ENCODE peak calls at places on chromosomes 7 and 10, in five cellular contexts. A is right lobe of liver, T is GM23248, D is HCT116, E is SJSA1. P is an unnamed sample. For H3K27me3, the result is how much of the 10 kb centered on the place peaks cover.

GRCh38 chr7:131787101-131787500 is 230.7 kb upstream of the PODXL start:
- DNase-seq in A (no peak), T (no peak), D (no peak), E (no peak), P (no peak)

GRCh38 chr7:157830331-157830730 is 493.5 kb downstream of the DNAJB6 start:
- DNase-seq in A (no peak), T (no peak), D (no peak), E (no peak), P (no peak)

GRCh38 chr7:132930881-132931280 is 151.0 kb downstream of the CHCHD3 start:
- DNase-seq in A (no peak), T (no peak), D (no peak), E (no peak), P (no peak)

GRCh38 chr10:88346151-88346977 is 236.8 kb downstream of the RNLS start:
- DNase-seq in A (no peak), T (no peak), D (no peak), E (no peak), P (no peak)

GRCh38 chr7:151133986-151134742 is 33.3 kb downstream of the GBX1 start:
- DNase-seq in A (no peak), T (no peak), D (no peak), E (no peak), P (no peak)

GRCh38 chr10:102552533-102552932 is 48.8 kb downstream of the SUFU start:
- DNase-seq in A (no peak), T (no peak), D (no peak), E (no peak), P (no peak)

GRCh38 chr7:151351027-151351426 is 9.4 kb downstream of the NUB1 start:
- DNase-seq in A (no peak), T (no peak), D (no peak), E (no peak), P (no peak)

GRCh38 chr7:12244129-12244528 is 33.0 kb downstream of the TMEM106B start:
- DNase-seq in A (no peak), T (peak), D (peak), E (no peak), P (no peak)

GRCh38 chr10:52658112-52658511 is 114.5 kb downstream of the MBL2 start:
- DNase-seq in A (no peak), T (no peak), D (no peak), E (no peak), P (no peak)

GRCh38 chr7:42914726-42915045 is 2.8 kb upstream of the C7orf25 start:
- DNase-seq in A (no peak), T (peak), D (no peak), E (no peak), P (no peak)

DNA sequence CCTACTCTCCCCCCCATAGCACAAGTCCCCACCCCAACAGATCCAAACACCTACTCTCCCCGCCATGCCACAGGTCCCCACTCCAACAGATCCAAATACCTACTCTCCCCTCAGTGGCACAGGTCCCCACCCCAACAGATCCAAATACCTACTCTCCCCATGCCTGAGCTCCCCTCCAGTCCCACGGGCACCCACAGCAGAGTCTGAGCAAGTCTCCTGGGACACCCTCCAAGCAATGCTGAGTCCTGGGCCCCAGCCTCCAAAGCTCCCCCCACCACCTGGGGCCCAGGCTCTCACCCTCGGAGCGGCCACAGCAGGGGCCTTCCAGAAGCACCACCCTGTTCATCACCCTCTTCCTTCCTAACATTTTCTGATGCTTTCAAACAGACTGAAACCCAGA is 63.9 kb upstream of the DNAAF5 start:
- DNase-seq in A (no peak), T (no peak), D (no peak), E (no peak), P (no peak)
- H3K4me3 ChIP-seq in A (no peak), T (no peak), D (no peak), E (no peak), P (no peak)

GRCh38 chr7:1339611-1340010 is 106.9 kb downstream of the UNCX start:
- DNase-seq in A (no peak), T (no peak), D (no peak), E (no peak), P (no peak)

GRCh38 chr7:1340031-1340430 is 107.4 kb downstream of the UNCX start:
- DNase-seq in A (no peak), T (no peak), D (no peak), E (no peak), P (no peak)

GRCh38 chr7:1331576-1332467 is 99.2 kb downstream of the UNCX start:
- DNase-seq in A (no peak), T (no peak), D (no peak), E (no peak), P (no peak)

GRCh38 chr7:1340640-1341360 is 108.1 kb downstream of the UNCX start:
- DNase-seq in A (no peak), T (no peak), D (no peak), E (no peak), P (no peak)

DNA sequence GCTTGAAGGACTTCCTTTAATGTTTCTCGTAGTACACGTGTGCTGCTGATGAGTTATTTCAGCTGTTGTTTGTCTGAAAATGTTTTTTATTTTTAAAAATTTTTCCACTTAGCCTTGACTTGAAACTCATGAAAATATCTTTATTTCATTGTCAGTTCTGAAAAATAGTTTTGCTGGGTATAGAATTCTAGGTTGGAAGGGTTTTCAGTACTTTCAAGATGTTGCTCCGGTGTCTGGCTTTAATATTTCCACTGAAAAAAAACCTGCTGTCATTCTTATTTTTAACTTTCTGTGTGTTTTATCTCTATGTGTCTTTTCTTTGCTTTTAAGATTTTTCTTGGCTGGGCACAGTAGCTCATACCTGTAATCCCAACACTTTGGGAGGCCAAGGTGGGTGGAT is 103.8 kb downstream of the UNCX start:
- DNase-seq in A (no peak), T (no peak), D (no peak), E (no peak), P (no peak)
- H3K27me3 ChIP-seq in A (under half), T (under half), D (under half), E (under half), P (under half)

GRCh38 chr10:75705426-75705825 is 274.0 kb downstream of the LRMDA start:
- DNase-seq in A (no peak), T (no peak), D (no peak), E (no peak), P (no peak)

GRCh38 chr10:75708060-75708459 is 276.6 kb downstream of the LRMDA start:
- DNase-seq in A (no peak), T (no peak), D (no peak), E (no peak), P (no peak)

GRCh38 chr10:75709830-75710229 is 278.4 kb downstream of the LRMDA start:
- DNase-seq in A (no peak), T (no peak), D (no peak), E (no peak), P (no peak)

GRCh38 chr10:75709245-75709644 is 277.8 kb downstream of the LRMDA start:
- DNase-seq in A (no peak), T (no peak), D (no peak), E (no peak), P (no peak)

DNA sequence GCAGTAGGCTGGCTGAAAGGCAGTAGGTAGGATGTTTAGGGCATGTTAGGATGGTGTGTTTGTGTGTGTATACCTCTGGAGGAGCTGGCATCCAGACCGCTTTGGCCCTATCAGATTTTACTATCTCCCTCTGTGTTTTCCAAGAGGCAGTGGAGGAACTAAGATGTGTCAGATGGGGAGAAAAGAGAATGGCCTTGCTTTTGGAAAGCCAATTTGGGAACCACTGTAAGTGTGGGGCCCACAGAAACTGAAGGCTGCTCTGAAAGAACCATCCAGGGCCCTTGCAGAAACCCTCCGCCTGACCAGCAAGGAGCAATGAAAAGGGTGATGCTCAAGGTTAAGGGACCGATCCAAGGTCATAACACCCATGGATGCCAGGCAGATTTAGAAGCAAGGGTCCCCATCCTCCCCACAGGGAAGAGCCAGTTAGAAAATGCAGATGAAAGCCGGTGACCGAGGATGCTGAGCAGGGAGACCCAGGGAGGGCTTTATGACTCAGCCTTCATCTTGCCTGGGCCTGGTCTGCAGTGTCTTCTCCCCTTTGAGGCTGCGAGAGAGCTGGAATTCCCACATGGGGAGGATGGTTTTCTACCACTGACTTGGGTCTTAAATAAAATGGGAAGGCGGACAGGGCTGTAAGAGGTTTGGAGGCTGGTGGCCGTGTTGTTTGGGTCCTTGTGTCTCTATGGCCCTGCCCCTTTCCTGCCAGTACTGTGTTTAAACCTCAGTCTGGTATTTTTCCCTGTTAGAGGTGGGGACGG is 275.8 kb downstream of the LRMDA start:
- DNase-seq in A (no peak), T (no peak), D (no peak), E (no peak), P (no peak)
- H3K4me3 ChIP-seq in A (no peak), T (no peak), D (no peak), E (no peak), P (no peak)

DNA sequence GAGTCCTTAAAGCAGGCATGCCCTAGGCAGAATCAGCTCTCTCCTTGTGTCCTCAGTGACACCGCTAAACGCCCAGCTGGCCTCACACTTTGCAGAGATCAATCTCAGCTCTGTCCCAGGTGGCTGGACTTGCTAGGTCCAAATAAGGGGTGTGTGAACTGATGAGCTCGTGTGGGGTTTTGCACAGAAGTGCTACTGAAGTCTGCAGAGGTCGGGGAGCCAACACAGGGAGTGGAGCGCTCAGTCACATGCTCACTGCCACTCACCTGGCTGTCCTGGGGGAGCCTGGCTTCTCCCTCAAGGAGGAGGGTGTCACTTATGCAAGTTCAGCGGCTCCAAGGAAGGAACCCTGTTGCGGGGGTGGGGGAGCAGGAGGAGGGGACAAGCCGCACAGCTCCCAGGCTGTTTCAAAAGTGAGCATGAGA is 2.0 kb downstream of the ELN start:
- DNase-seq in A (no peak), T (peak), D (no peak), E (no peak), P (peak)
- H3K27me3 ChIP-seq in A (under half), T (under half), D (under half), E (under half), P (under half)

GRCh38 chr7:69963388-69963787 is 365.1 kb downstream of the AUTS2 start:
- DNase-seq in A (no peak), T (no peak), D (no peak), E (no peak), P (no peak)

GRCh38 chr7:69961396-69961795 is 363.1 kb downstream of the AUTS2 start:
- DNase-seq in A (no peak), T (no peak), D (no peak), E (no peak), P (no peak)

GRCh38 chr7:69962856-69963149 is 364.5 kb downstream of the AUTS2 start:
- DNase-seq in A (no peak), T (no peak), D (no peak), E (no peak), P (no peak)

GRCh38 chr7:69957661-69958060 is 359.4 kb downstream of the AUTS2 start:
- DNase-seq in A (no peak), T (no peak), D (no peak), E (no peak), P (no peak)

GRCh38 chr7:69962077-69962855 is 364.0 kb downstream of the AUTS2 start:
- DNase-seq in A (peak), T (no peak), D (no peak), E (no peak), P (peak)
- H3K4me3 ChIP-seq in A (no peak), T (no peak), D (no peak), E (no peak), P (no peak)

DNA sequence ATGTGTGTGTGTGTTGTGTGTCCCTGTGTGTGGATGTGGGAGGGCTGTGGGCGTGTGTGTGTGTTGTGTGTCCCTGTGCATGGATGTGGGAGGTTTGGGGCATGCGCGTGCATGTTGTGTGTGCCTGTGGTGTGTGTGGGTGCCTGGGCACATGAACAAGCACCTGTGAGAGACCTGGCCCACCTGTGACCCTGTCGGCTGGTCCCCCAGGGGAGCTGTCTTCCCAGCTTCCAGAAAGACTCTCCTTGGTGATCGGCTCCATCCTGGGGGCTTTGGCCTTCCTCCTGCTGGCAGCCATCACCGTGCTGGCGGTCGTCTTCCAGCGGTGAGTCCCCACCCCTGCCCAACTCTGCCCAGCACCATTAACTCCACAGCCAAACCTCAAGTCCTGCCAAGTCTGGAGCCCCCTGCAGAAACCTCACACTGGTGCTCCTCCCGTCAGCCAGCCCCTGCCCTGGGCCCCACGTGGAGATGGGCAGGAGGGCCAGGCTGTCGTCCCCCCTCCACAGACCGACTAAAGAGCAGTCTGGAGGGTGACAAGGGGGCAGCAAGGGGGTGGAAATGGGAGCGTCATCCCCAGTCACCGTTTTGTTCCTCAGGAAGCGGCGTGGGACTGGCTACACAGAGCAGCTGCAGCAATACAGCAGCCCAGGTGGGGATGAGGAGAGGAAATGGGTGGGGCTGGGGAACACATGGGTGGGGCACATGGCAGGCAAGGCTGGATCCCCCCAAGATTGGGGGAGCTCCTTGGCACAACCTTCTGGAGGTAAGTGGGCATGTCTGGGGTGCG is 12.7 kb downstream of the EPHB6 start:
- DNase-seq in A (peak), T (no peak), D (no peak), E (no peak), P (no peak)
- H3K27me3 ChIP-seq in A (under half), T (under half), D (under half), E (under half), P (under half)

DNA sequence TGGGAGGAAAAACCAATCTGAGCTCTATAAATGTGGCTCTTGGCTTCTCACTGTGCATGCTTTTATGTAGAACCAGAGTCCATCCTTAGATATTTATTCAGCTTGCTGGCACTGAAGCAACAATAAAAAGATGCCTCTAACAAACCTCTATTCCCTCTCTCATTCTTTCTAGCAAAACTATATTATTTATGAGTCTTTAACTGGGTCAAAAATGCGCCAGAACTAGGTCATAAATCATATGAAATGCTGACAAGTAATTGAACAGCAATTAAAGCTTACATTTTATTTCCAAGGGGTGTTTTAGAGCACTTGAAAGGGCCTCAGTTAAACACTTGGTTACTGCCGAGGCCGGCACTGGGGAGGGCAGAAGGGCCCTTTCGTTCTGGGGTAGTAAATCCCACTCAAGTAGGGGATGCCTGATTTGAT is 14.0 kb downstream of the HOXA4 start:
- DNase-seq in A (no peak), T (no peak), D (no peak), E (no peak), P (no peak)
- H3K4me3 ChIP-seq in A (no peak), T (no peak), D (peak), E (no peak), P (peak)

DNA sequence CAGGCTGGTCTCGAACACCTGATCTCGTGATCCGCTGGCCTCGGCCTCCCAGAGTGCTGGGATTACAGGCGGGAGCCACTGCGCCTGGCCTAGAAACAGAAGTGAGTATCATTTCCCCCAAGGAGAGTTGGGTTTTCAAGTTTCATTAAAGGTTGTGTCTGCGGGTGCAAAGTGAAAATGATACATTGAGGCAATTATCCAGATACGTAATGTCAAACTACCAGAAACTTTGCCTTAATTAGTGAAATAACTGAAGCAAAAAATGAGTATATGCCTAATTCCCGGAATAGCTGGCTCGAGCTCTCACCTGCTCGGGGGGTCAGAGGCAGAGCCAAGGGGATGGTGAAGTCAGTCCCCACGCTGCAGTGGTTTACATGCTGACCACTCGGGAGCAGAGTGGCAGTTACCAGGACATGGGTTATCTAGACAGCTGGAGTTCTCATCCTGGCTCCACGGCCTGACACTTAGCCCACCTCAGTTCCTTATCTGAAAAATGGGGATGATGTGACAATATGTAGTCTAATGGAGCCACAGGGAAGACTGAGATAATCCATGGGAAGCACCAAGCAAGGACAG is 25.5 kb downstream of the CHST15 start:
- DNase-seq in A (no peak), T (no peak), D (no peak), E (no peak), P (no peak)
- H3K27me3 ChIP-seq in A (under half), T (half or more), D (under half), E (under half), P (under half)

GRCh38 chr10:20313665-20314064 is 497.4 kb downstream of the PLXDC2 start:
- DNase-seq in A (no peak), T (no peak), D (no peak), E (no peak), P (no peak)

GRCh38 chr10:20314431-20314830 is 498.2 kb downstream of the PLXDC2 start:
- DNase-seq in A (no peak), T (no peak), D (no peak), E (no peak), P (peak)
- H3K4me3 ChIP-seq in A (no peak), T (no peak), D (no peak), E (no peak), P (no peak)

P was measured in right cardiac atrium.